ENCODE peak calls at places on chromosomes 4 and X, in eight cellular contexts. One of them, this sample, is unnamed.

GRCh38 chr4:37763831-37764230 is 62.7 kb upstream of the PGM2 start:
- DNase-seq in NCI-H1092: no peak
- DNase-seq in NCI-H748 treated with DMSO at 0.1 percent for 48 hours: no peak
- DNase-seq in NCI-H2107: no peak
- DNase-seq in pancreas: no peak
- DNase-seq in pons: no peak
- DNase-seq in stimulated activated CD4-positive, alpha-beta T cell treated with anti-CD3 and anti-CD28 coated beads, Interleukin-15, amount 100 ng/mL, for 24 hours: no peak
- DNase-seq in mesenchymal stem cell: peak; percentile 27
- DNase-seq in this sample: no peak

GRCh38 chr4:156294577-156294976 is 340.9 kb upstream of the CTSO start:
- DNase-seq in mesenchymal stem cell: peak; percentile 91
- DNase-seq in pons: peak; percentile 29
- DNase-seq in NCI-H748 treated with DMSO at 0.1 percent for 48 hours: peak; percentile 91
- DNase-seq in pancreas: no peak
- DNase-seq in stimulated activated CD4-positive, alpha-beta T cell treated with anti-CD3 and anti-CD28 coated beads, Interleukin-15, amount 100 ng/mL, for 24 hours: no peak
- DNase-seq in NCI-H1092: no peak
- DNase-seq in NCI-H2107: peak; percentile 5
- DNase-seq in this sample: peak; percentile 28

GRCh38 chr4:149264093-149264733 is 551.4 kb downstream of the IQCM start:
- DNase-seq in stimulated activated CD4-positive, alpha-beta T cell treated with anti-CD3 and anti-CD28 coated beads, Interleukin-15, amount 100 ng/mL, for 24 hours: peak; percentile 13
- DNase-seq in mesenchymal stem cell: peak; percentile 48
- DNase-seq in pons: peak; percentile 22
- DNase-seq in NCI-H748 treated with DMSO at 0.1 percent for 48 hours: peak; percentile 3
- DNase-seq in NCI-H2107: no peak
- DNase-seq in NCI-H1092: no peak
- DNase-seq in pancreas: no peak
- DNase-seq in this sample: peak; percentile 19

GRCh38 chr4:56892686-56893085 is 15.0 kb upstream of the REST start:
- DNase-seq in pancreas: no peak
- DNase-seq in NCI-H2107: no peak
- DNase-seq in stimulated activated CD4-positive, alpha-beta T cell treated with anti-CD3 and anti-CD28 coated beads, Interleukin-15, amount 100 ng/mL, for 24 hours: no peak
- DNase-seq in pons: no peak
- DNase-seq in NCI-H748 treated with DMSO at 0.1 percent for 48 hours: no peak
- DNase-seq in mesenchymal stem cell: no peak
- DNase-seq in NCI-H1092: no peak
- DNase-seq in this sample: no peak

GRCh38 chr4:123035239-123035638 is 112.8 kb upstream of the NUDT6 start:
- DNase-seq in stimulated activated CD4-positive, alpha-beta T cell treated with anti-CD3 and anti-CD28 coated beads, Interleukin-15, amount 100 ng/mL, for 24 hours: no peak
- DNase-seq in NCI-H1092: no peak
- DNase-seq in mesenchymal stem cell: no peak
- DNase-seq in pancreas: no peak
- DNase-seq in NCI-H748 treated with DMSO at 0.1 percent for 48 hours: no peak
- DNase-seq in NCI-H2107: no peak
- DNase-seq in pons: no peak
- DNase-seq in this sample: no peak

GRCh38 chr4:83361416-83362196 is 27.0 kb upstream of the HPSE start:
- DNase-seq in NCI-H748 treated with DMSO at 0.1 percent for 48 hours: no peak
- DNase-seq in NCI-H2107: no peak
- DNase-seq in stimulated activated CD4-positive, alpha-beta T cell treated with anti-CD3 and anti-CD28 coated beads, Interleukin-15, amount 100 ng/mL, for 24 hours: no peak
- DNase-seq in mesenchymal stem cell: no peak
- DNase-seq in pancreas: no peak
- DNase-seq in pons: no peak
- DNase-seq in NCI-H1092: no peak
- DNase-seq in this sample: no peak

GRCh38 chrX:69050051-69050785 is 115.0 kb downstream of the PJA1 start:
- DNase-seq in pons: no peak
- DNase-seq in NCI-H1092: no peak
- DNase-seq in mesenchymal stem cell: no peak
- DNase-seq in stimulated activated CD4-positive, alpha-beta T cell treated with anti-CD3 and anti-CD28 coated beads, Interleukin-15, amount 100 ng/mL, for 24 hours: no peak
- DNase-seq in NCI-H748 treated with DMSO at 0.1 percent for 48 hours: no peak
- DNase-seq in pancreas: no peak
- DNase-seq in NCI-H2107: no peak
- DNase-seq in this sample: no peak

GRCh38 chr4:83356899-83357661 is 22.4 kb upstream of the HPSE start:
- DNase-seq in mesenchymal stem cell: peak; percentile 81
- DNase-seq in NCI-H748 treated with DMSO at 0.1 percent for 48 hours: no peak
- DNase-seq in NCI-H2107: no peak
- DNase-seq in pons: no peak
- DNase-seq in stimulated activated CD4-positive, alpha-beta T cell treated with anti-CD3 and anti-CD28 coated beads, Interleukin-15, amount 100 ng/mL, for 24 hours: peak; percentile 29
- DNase-seq in pancreas: no peak
- DNase-seq in NCI-H1092: no peak
- DNase-seq in this sample: no peak

GRCh38 chr4:7422098-7422897 is 12.4 kb downstream of the PSAPL1 start:
- DNase-seq in NCI-H2107: no peak
- DNase-seq in stimulated activated CD4-positive, alpha-beta T cell treated with anti-CD3 and anti-CD28 coated beads, Interleukin-15, amount 100 ng/mL, for 24 hours: no peak
- DNase-seq in pons: no peak
- DNase-seq in NCI-H748 treated with DMSO at 0.1 percent for 48 hours: no peak
- DNase-seq in pancreas: peak; percentile 32
- DNase-seq in NCI-H1092: no peak
- DNase-seq in mesenchymal stem cell: no peak
- DNase-seq in this sample: no peak

GRCh38 chrX:29172880-29173279 is 585.6 kb downstream of the IL1RAPL1 start:
- DNase-seq in pancreas: no peak
- DNase-seq in NCI-H1092: no peak
- DNase-seq in NCI-H748 treated with DMSO at 0.1 percent for 48 hours: no peak
- DNase-seq in pons: no peak
- DNase-seq in mesenchymal stem cell: peak; percentile 47
- DNase-seq in NCI-H2107: no peak
- DNase-seq in stimulated activated CD4-positive, alpha-beta T cell treated with anti-CD3 and anti-CD28 coated beads, Interleukin-15, amount 100 ng/mL, for 24 hours: no peak
- DNase-seq in this sample: no peak

GRCh38 chr4:3810111-3810680 is 44.0 kb downstream of the ADRA2C start:
- DNase-seq in stimulated activated CD4-positive, alpha-beta T cell treated with anti-CD3 and anti-CD28 coated beads, Interleukin-15, amount 100 ng/mL, for 24 hours: no peak
- DNase-seq in NCI-H2107: no peak
- DNase-seq in NCI-H748 treated with DMSO at 0.1 percent for 48 hours: no peak
- DNase-seq in NCI-H1092: no peak
- DNase-seq in pons: no peak
- DNase-seq in pancreas: peak; percentile 70
- DNase-seq in mesenchymal stem cell: no peak
- DNase-seq in this sample: no peak

GRCh38 chrX:111168314-111168713 is 72.3 kb downstream of the PAK3 start:
- DNase-seq in NCI-H1092: peak; percentile 57
- DNase-seq in pons: peak; percentile 60
- DNase-seq in pancreas: no peak
- DNase-seq in NCI-H2107: no peak
- DNase-seq in mesenchymal stem cell: peak; percentile 24
- DNase-seq in stimulated activated CD4-positive, alpha-beta T cell treated with anti-CD3 and anti-CD28 coated beads, Interleukin-15, amount 100 ng/mL, for 24 hours: no peak
- DNase-seq in NCI-H748 treated with DMSO at 0.1 percent for 48 hours: peak; percentile 26
- DNase-seq in this sample: no peak

GRCh38 chr4:175035907-175036306 is 117.7 kb downstream of the ADAM29 start:
- DNase-seq in NCI-H2107: no peak
- DNase-seq in pancreas: no peak
- DNase-seq in stimulated activated CD4-positive, alpha-beta T cell treated with anti-CD3 and anti-CD28 coated beads, Interleukin-15, amount 100 ng/mL, for 24 hours: no peak
- DNase-seq in pons: no peak
- DNase-seq in NCI-H1092: no peak
- DNase-seq in NCI-H748 treated with DMSO at 0.1 percent for 48 hours: no peak
- DNase-seq in mesenchymal stem cell: peak; percentile 1
- DNase-seq in this sample: no peak

GRCh38 chrX:47501226-47502071 is 18.4 kb upstream of the ZNF41 start:
- DNase-seq in pancreas: no peak
- DNase-seq in NCI-H1092: no peak
- DNase-seq in mesenchymal stem cell: peak; percentile 47
- DNase-seq in stimulated activated CD4-positive, alpha-beta T cell treated with anti-CD3 and anti-CD28 coated beads, Interleukin-15, amount 100 ng/mL, for 24 hours: no peak
- DNase-seq in NCI-H748 treated with DMSO at 0.1 percent for 48 hours: no peak
- DNase-seq in pons: no peak
- DNase-seq in NCI-H2107: peak; percentile 8
- DNase-seq in this sample: no peak

GRCh38 chrX:103248553-103248952 is 6.4 kb downstream of the TCEAL8 start:
- DNase-seq in NCI-H1092: no peak
- DNase-seq in pons: peak; percentile 57
- DNase-seq in stimulated activated CD4-positive, alpha-beta T cell treated with anti-CD3 and anti-CD28 coated beads, Interleukin-15, amount 100 ng/mL, for 24 hours: no peak
- DNase-seq in pancreas: no peak
- DNase-seq in NCI-H748 treated with DMSO at 0.1 percent for 48 hours: no peak
- DNase-seq in mesenchymal stem cell: peak; percentile 15
- DNase-seq in NCI-H2107: peak; percentile 5
- DNase-seq in this sample: no peak

GRCh38 chrX:118644378-118644777 is 83.0 kb upstream of the IL13RA1 start:
- DNase-seq in NCI-H2107: no peak
- DNase-seq in NCI-H1092: no peak
- DNase-seq in pancreas: no peak
- DNase-seq in NCI-H748 treated with DMSO at 0.1 percent for 48 hours: peak; percentile 20
- DNase-seq in mesenchymal stem cell: peak; percentile 48
- DNase-seq in pons: peak; percentile 64
- DNase-seq in stimulated activated CD4-positive, alpha-beta T cell treated with anti-CD3 and anti-CD28 coated beads, Interleukin-15, amount 100 ng/mL, for 24 hours: no peak
- DNase-seq in this sample: no peak

GRCh38 chr4:183469936-183470335 is 25.5 kb downstream of the CDKN2AIP start:
- DNase-seq in NCI-H1092: no peak
- DNase-seq in stimulated activated CD4-positive, alpha-beta T cell treated with anti-CD3 and anti-CD28 coated beads, Interleukin-15, amount 100 ng/mL, for 24 hours: no peak
- DNase-seq in NCI-H2107: no peak
- DNase-seq in pons: no peak
- DNase-seq in mesenchymal stem cell: peak; percentile 10
- DNase-seq in pancreas: no peak
- DNase-seq in NCI-H748 treated with DMSO at 0.1 percent for 48 hours: no peak
- DNase-seq in this sample: no peak

GRCh38 chrX:132615396-132616131 is 126.7 kb upstream of the MBNL3 start:
- DNase-seq in NCI-H2107: peak; percentile 38
- DNase-seq in pancreas: no peak
- DNase-seq in pons: peak; percentile 19
- DNase-seq in NCI-H1092: no peak
- DNase-seq in stimulated activated CD4-positive, alpha-beta T cell treated with anti-CD3 and anti-CD28 coated beads, Interleukin-15, amount 100 ng/mL, for 24 hours: peak; percentile 49
- DNase-seq in mesenchymal stem cell: peak; percentile 60
- DNase-seq in NCI-H748 treated with DMSO at 0.1 percent for 48 hours: peak; percentile 41
- DNase-seq in this sample: no peak

GRCh38 chrX:108415146-108415545 is 23.1 kb downstream of the COL4A6 start:
- DNase-seq in mesenchymal stem cell: no peak
- DNase-seq in pons: no peak
- DNase-seq in NCI-H748 treated with DMSO at 0.1 percent for 48 hours: no peak
- DNase-seq in NCI-H1092: no peak
- DNase-seq in NCI-H2107: no peak
- DNase-seq in stimulated activated CD4-positive, alpha-beta T cell treated with anti-CD3 and anti-CD28 coated beads, Interleukin-15, amount 100 ng/mL, for 24 hours: no peak
- DNase-seq in pancreas: no peak
- DNase-seq in this sample: no peak

GRCh38 chr4:8868321-8869001 is 3.2 kb downstream of the HMX1 start:
- DNase-seq in NCI-H2107: no peak
- DNase-seq in NCI-H748 treated with DMSO at 0.1 percent for 48 hours: no peak
- DNase-seq in stimulated activated CD4-positive, alpha-beta T cell treated with anti-CD3 and anti-CD28 coated beads, Interleukin-15, amount 100 ng/mL, for 24 hours: no peak
- DNase-seq in mesenchymal stem cell: no peak
- DNase-seq in NCI-H1092: no peak
- DNase-seq in pons: no peak
- DNase-seq in pancreas: peak; percentile 39
- DNase-seq in this sample: no peak

GRCh38 chr4:29565256-29565655 is 1154.9 kb upstream of the PCDH7 start:
- DNase-seq in NCI-H1092: no peak
- DNase-seq in stimulated activated CD4-positive, alpha-beta T cell treated with anti-CD3 and anti-CD28 coated beads, Interleukin-15, amount 100 ng/mL, for 24 hours: no peak
- DNase-seq in pons: no peak
- DNase-seq in pancreas: no peak
- DNase-seq in NCI-H2107: no peak
- DNase-seq in NCI-H748 treated with DMSO at 0.1 percent for 48 hours: no peak
- DNase-seq in mesenchymal stem cell: no peak
- DNase-seq in this sample: no peak

GRCh38 chrX:48649109-48649508 is 34.5 kb upstream of the WAS start:
- DNase-seq in stimulated activated CD4-positive, alpha-beta T cell treated with anti-CD3 and anti-CD28 coated beads, Interleukin-15, amount 100 ng/mL, for 24 hours: no peak
- DNase-seq in mesenchymal stem cell: peak; percentile 34
- DNase-seq in NCI-H748 treated with DMSO at 0.1 percent for 48 hours: no peak
- DNase-seq in pancreas: no peak
- DNase-seq in NCI-H1092: no peak
- DNase-seq in pons: no peak
- DNase-seq in NCI-H2107: no peak
- DNase-seq in this sample: no peak

GRCh38 chrX:111483140-111483539 is 28.3 kb upstream of the SERTM2 start:
- DNase-seq in pons: no peak
- DNase-seq in mesenchymal stem cell: no peak
- DNase-seq in pancreas: no peak
- DNase-seq in NCI-H1092: no peak
- DNase-seq in stimulated activated CD4-positive, alpha-beta T cell treated with anti-CD3 and anti-CD28 coated beads, Interleukin-15, amount 100 ng/mL, for 24 hours: no peak
- DNase-seq in NCI-H2107: no peak
- DNase-seq in NCI-H748 treated with DMSO at 0.1 percent for 48 hours: no peak
- DNase-seq in this sample: peak; percentile 3

GRCh38 chrX:47643926-47644325 is 6.4 kb downstream of the ELK1 start:
- DNase-seq in NCI-H748 treated with DMSO at 0.1 percent for 48 hours: no peak
- DNase-seq in NCI-H2107: no peak
- DNase-seq in pons: peak; percentile 29
- DNase-seq in pancreas: no peak
- DNase-seq in stimulated activated CD4-positive, alpha-beta T cell treated with anti-CD3 and anti-CD28 coated beads, Interleukin-15, amount 100 ng/mL, for 24 hours: no peak
- DNase-seq in NCI-H1092: no peak
- DNase-seq in mesenchymal stem cell: peak; percentile 58
- DNase-seq in this sample: no peak

GRCh38 chr4:37535872-37536271 is 150.3 kb downstream of the RELL1 start:
- DNase-seq in NCI-H2107: no peak
- DNase-seq in pancreas: no peak
- DNase-seq in pons: no peak
- DNase-seq in stimulated activated CD4-positive, alpha-beta T cell treated with anti-CD3 and anti-CD28 coated beads, Interleukin-15, amount 100 ng/mL, for 24 hours: no peak
- DNase-seq in NCI-H1092: no peak
- DNase-seq in mesenchymal stem cell: no peak
- DNase-seq in NCI-H748 treated with DMSO at 0.1 percent for 48 hours: no peak
- DNase-seq in this sample: no peak

GRCh38 chr4:153220709-153221367 is 16.6 kb downstream of the TRIM2 start:
- DNase-seq in stimulated activated CD4-positive, alpha-beta T cell treated with anti-CD3 and anti-CD28 coated beads, Interleukin-15, amount 100 ng/mL, for 24 hours: no peak
- DNase-seq in NCI-H1092: no peak
- DNase-seq in pons: no peak
- DNase-seq in mesenchymal stem cell: no peak
- DNase-seq in NCI-H748 treated with DMSO at 0.1 percent for 48 hours: no peak
- DNase-seq in NCI-H2107: no peak
- DNase-seq in pancreas: no peak
- DNase-seq in this sample: no peak

GRCh38 chr4:189771696-189772361 is 168.8 kb upstream of the FRG1 start:
- DNase-seq in NCI-H2107: no peak
- DNase-seq in NCI-H1092: no peak
- DNase-seq in mesenchymal stem cell: no peak
- DNase-seq in pancreas: no peak
- DNase-seq in pons: no peak
- DNase-seq in NCI-H748 treated with DMSO at 0.1 percent for 48 hours: no peak
- DNase-seq in stimulated activated CD4-positive, alpha-beta T cell treated with anti-CD3 and anti-CD28 coated beads, Interleukin-15, amount 100 ng/mL, for 24 hours: no peak
- DNase-seq in this sample: no peak

GRCh38 chr4:88077911-88078310 is 70.5 kb downstream of the PKD2 start:
- DNase-seq in pancreas: no peak
- DNase-seq in pons: no peak
- DNase-seq in NCI-H1092: no peak
- DNase-seq in stimulated activated CD4-positive, alpha-beta T cell treated with anti-CD3 and anti-CD28 coated beads, Interleukin-15, amount 100 ng/mL, for 24 hours: no peak
- DNase-seq in NCI-H748 treated with DMSO at 0.1 percent for 48 hours: no peak
- DNase-seq in mesenchymal stem cell: no peak
- DNase-seq in NCI-H2107: no peak
- DNase-seq in this sample: no peak

GRCh38 chr4:55311792-55312490 is 34.1 kb upstream of the SRD5A3 start:
- DNase-seq in NCI-H748 treated with DMSO at 0.1 percent for 48 hours: no peak
- DNase-seq in pons: peak; percentile 51
- DNase-seq in NCI-H1092: no peak
- DNase-seq in mesenchymal stem cell: peak; percentile 14
- DNase-seq in NCI-H2107: no peak
- DNase-seq in pancreas: no peak
- DNase-seq in stimulated activated CD4-positive, alpha-beta T cell treated with anti-CD3 and anti-CD28 coated beads, Interleukin-15, amount 100 ng/mL, for 24 hours: no peak
- DNase-seq in this sample: no peak

GRCh38 chrX:23511783-23512182 is 155.5 kb upstream of the PRDX4 start:
- DNase-seq in NCI-H2107: no peak
- DNase-seq in stimulated activated CD4-positive, alpha-beta T cell treated with anti-CD3 and anti-CD28 coated beads, Interleukin-15, amount 100 ng/mL, for 24 hours: no peak
- DNase-seq in pons: no peak
- DNase-seq in NCI-H748 treated with DMSO at 0.1 percent for 48 hours: no peak
- DNase-seq in pancreas: no peak
- DNase-seq in mesenchymal stem cell: no peak
- DNase-seq in NCI-H1092: no peak
- DNase-seq in this sample: no peak

GRCh38 chrX:43958529-43958928 is 14.7 kb downstream of the NDP start:
- DNase-seq in pancreas: no peak
- DNase-seq in mesenchymal stem cell: peak; percentile 80
- DNase-seq in NCI-H1092: peak; percentile 74
- DNase-seq in NCI-H2107: peak; percentile 18
- DNase-seq in pons: peak; percentile 96
- DNase-seq in stimulated activated CD4-positive, alpha-beta T cell treated with anti-CD3 and anti-CD28 coated beads, Interleukin-15, amount 100 ng/mL, for 24 hours: no peak
- DNase-seq in NCI-H748 treated with DMSO at 0.1 percent for 48 hours: peak; percentile 81
- DNase-seq in this sample: peak; percentile 17

GRCh38 chr4:13534344-13535063 is 9.8 kb downstream of the NKX3-2 start:
- DNase-seq in NCI-H1092: no peak
- DNase-seq in pons: no peak
- DNase-seq in stimulated activated CD4-positive, alpha-beta T cell treated with anti-CD3 and anti-CD28 coated beads, Interleukin-15, amount 100 ng/mL, for 24 hours: no peak
- DNase-seq in NCI-H748 treated with DMSO at 0.1 percent for 48 hours: no peak
- DNase-seq in pancreas: peak; percentile 62
- DNase-seq in NCI-H2107: no peak
- DNase-seq in mesenchymal stem cell: no peak
- DNase-seq in this sample: no peak

GRCh38 chr4:111562811-111563210 is 582.4 kb upstream of the FAM241A start:
- DNase-seq in stimulated activated CD4-positive, alpha-beta T cell treated with anti-CD3 and anti-CD28 coated beads, Interleukin-15, amount 100 ng/mL, for 24 hours: no peak
- DNase-seq in pancreas: no peak
- DNase-seq in NCI-H2107: no peak
- DNase-seq in mesenchymal stem cell: no peak
- DNase-seq in NCI-H748 treated with DMSO at 0.1 percent for 48 hours: no peak
- DNase-seq in NCI-H1092: no peak
- DNase-seq in pons: no peak
- DNase-seq in this sample: no peak

GRCh38 chr4:25424539-25425228 is 47.6 kb downstream of the ANAPC4 start:
- DNase-seq in stimulated activated CD4-positive, alpha-beta T cell treated with anti-CD3 and anti-CD28 coated beads, Interleukin-15, amount 100 ng/mL, for 24 hours: no peak
- DNase-seq in pancreas: no peak
- DNase-seq in mesenchymal stem cell: no peak
- DNase-seq in NCI-H1092: no peak
- DNase-seq in NCI-H748 treated with DMSO at 0.1 percent for 48 hours: no peak
- DNase-seq in NCI-H2107: no peak
- DNase-seq in pons: no peak
- DNase-seq in this sample: no peak

This sample was measured in NCI-H2171.